ENCODE peak calls at places on chromosomes 6 and 20, in four cellular contexts. Y is mucosa of descending colon, K is kidney tubule cell, T is SJSA1. H is an unnamed sample.

GRCh38 chr6:70112686-70113570 is 190.0 kb downstream of the COL9A1 start:
- DNase-seq in T (no peak), K (peak), Y (no peak), H (no peak)

GRCh38 chr6:74749211-74750142 is 456.4 kb downstream of the COL12A1 start:
- DNase-seq in K (no peak), T (no peak), Y (no peak), H (no peak)

GRCh38 chr20:43955244-43956191 is 40.9 kb downstream of the TOX2 start:
- DNase-seq in Y (no peak), T (peak), K (peak), H (peak)

GRCh38 chr6:117739869-117740268 is 64.6 kb downstream of the NUS1 start:
- DNase-seq in K (no peak), Y (no peak), T (no peak), H (no peak)

GRCh38 chr6:39037082-39037487 is 11.5 kb upstream of the GLP1R start:
- DNase-seq in Y (no peak), T (no peak), K (no peak), H (no peak)

GRCh38 chr6:36290668-36291620 is 21.1 kb downstream of the PNPLA1 start:
- DNase-seq in T (no peak), K (peak), Y (peak), H (no peak)

GRCh38 chr6:170087946-170088348 is 202.9 kb downstream of the DLL1 start:
- DNase-seq in T (peak), K (no peak), Y (peak), H (peak)

GRCh38 chr6:129598244-129599187 is 111.5 kb downstream of the ARHGAP18 start:
- DNase-seq in K (peak), T (no peak), Y (peak), H (no peak)

GRCh38 chr6:29924731-29925130 is 17.6 kb upstream of the HLA-A start:
- DNase-seq in T (no peak), Y (peak), K (peak), H (no peak)

GRCh38 chr6:29845405-29846006 is 17.9 kb downstream of the HLA-G start:
- DNase-seq in Y (peak), T (no peak), K (peak), H (no peak)

GRCh38 chr20:6053776-6054688 is at the start of gene LRRN4:
- DNase-seq in T (no peak), Y (no peak), K (peak), H (no peak)

GRCh38 chr6:9848094-9848493 is 566.8 kb downstream of the TFAP2A start:
- DNase-seq in T (no peak), Y (no peak), K (peak), H (no peak)

GRCh38 chr6:44966449-44967091 is 361.6 kb upstream of the RUNX2 start:
- DNase-seq in K (peak), Y (no peak), T (no peak), H (no peak)

GRCh38 chr6:16474834-16475781 is 236.7 kb downstream of the GMPR start:
- DNase-seq in K (no peak), Y (no peak), T (no peak), H (no peak)

GRCh38 chr6:142893088-142893487 is 51.9 kb downstream of the HIVEP2 start:
- DNase-seq in T (no peak), Y (no peak), K (peak), H (no peak)

GRCh38 chr20:15759546-15760216 is 813.6 kb downstream of the KIF16B start:
- DNase-seq in T (no peak), K (peak), Y (no peak), H (no peak)

GRCh38 chr6:91476000-91476399 is 889.1 kb upstream of the MAP3K7 start:
- DNase-seq in Y (peak), K (peak), T (peak), H (no peak)

GRCh38 chr6:38052035-38052434 is 232.5 kb downstream of the ZFAND3 start:
- DNase-seq in T (no peak), K (no peak), Y (no peak), H (no peak)

GRCh38 chr20:48742912-48743680 is 84.7 kb downstream of the PREX1 start:
- DNase-seq in T (no peak), K (no peak), Y (no peak), H (no peak)

GRCh38 chr6:21438237-21438985 is 155.1 kb upstream of the SOX4 start:
- DNase-seq in Y (no peak), K (peak), T (no peak), H (no peak)

GRCh38 chr20:3150908-3151307 is 8.8 kb downstream of the FASTKD5 start:
- DNase-seq in Y (no peak), T (no peak), K (no peak), H (no peak)

GRCh38 chr20:20593447-20594170 is 118.8 kb downstream of the RALGAPA2 start:
- DNase-seq in Y (peak), T (no peak), K (peak), H (no peak)

GRCh38 chr6:112330071-112330876 is 16.9 kb upstream of the RFPL4B start:
- DNase-seq in K (peak), T (no peak), Y (no peak), H (no peak)

GRCh38 chr6:90044182-90044832 is 150.0 kb downstream of the GJA10 start:
- DNase-seq in T (no peak), Y (no peak), K (no peak), H (no peak)

GRCh38 chr6:158283304-158284005 is 28.8 kb upstream of the TULP4 start:
- DNase-seq in K (peak), Y (no peak), T (peak), H (peak)

GRCh38 chr6:136975089-136975715 is 53.1 kb downstream of the SLC35D3 start:
- DNase-seq in K (no peak), T (no peak), Y (no peak), H (no peak)

GRCh38 chr6:64683682-64684081 is 1023.3 kb downstream of the EYS start:
- DNase-seq in T (no peak), Y (no peak), K (no peak), H (no peak)

GRCh38 chr20:63456429-63457284 is 15.8 kb downstream of the KCNQ2 start:
- DNase-seq in Y (no peak), K (no peak), T (no peak), H (no peak)